ENCODE peak calls at places on chromosomes 4 and X, in nine cellular contexts. One of them, this sample, is unnamed.

GRCh38 chr4:18366762-18367358 is 345.3 kb upstream of the LCORL start:
- DNase-seq in AG09309: no peak
- DNase-seq in T-helper 2 cell: no peak
- DNase-seq in astrocyte of the spinal cord: peak
- DNase-seq in stimulated activated CD4-positive, alpha-beta T cell treated with anti-CD3 and anti-CD28 coated beads, Interleukin-1b, Interleukin-23, amount 100 ng/mL, for 1 hour: no peak
- DNase-seq in putamen: no peak
- DNase-seq in AG10803: peak
- DNase-seq in CD4-positive, CD25-positive, alpha-beta regulatory T cell: no peak
- DNase-seq in iPS DF 6.9: no peak
- DNase-seq in this sample: peak

GRCh38 chr4:36722986-36723385 is 441.6 kb downstream of the DTHD1 start:
- DNase-seq in stimulated activated CD4-positive, alpha-beta T cell treated with anti-CD3 and anti-CD28 coated beads, Interleukin-1b, Interleukin-23, amount 100 ng/mL, for 1 hour: no peak
- DNase-seq in T-helper 2 cell: no peak
- DNase-seq in CD4-positive, CD25-positive, alpha-beta regulatory T cell: no peak
- DNase-seq in astrocyte of the spinal cord: no peak
- DNase-seq in iPS DF 6.9: no peak
- DNase-seq in AG10803: no peak
- DNase-seq in putamen: no peak
- DNase-seq in AG09309: no peak
- DNase-seq in this sample: no peak

GRCh38 chr4:150769235-150769634 is 187.3 kb downstream of the MAB21L2 start:
- DNase-seq in iPS DF 6.9: no peak
- DNase-seq in putamen: no peak
- DNase-seq in CD4-positive, CD25-positive, alpha-beta regulatory T cell: no peak
- DNase-seq in AG10803: peak
- DNase-seq in AG09309: peak
- DNase-seq in T-helper 2 cell: no peak
- DNase-seq in stimulated activated CD4-positive, alpha-beta T cell treated with anti-CD3 and anti-CD28 coated beads, Interleukin-1b, Interleukin-23, amount 100 ng/mL, for 1 hour: no peak
- DNase-seq in astrocyte of the spinal cord: peak
- DNase-seq in this sample: no peak

GRCh38 chr4:102430511-102430910 is 70.6 kb upstream of the NFKB1 start:
- DNase-seq in iPS DF 6.9: no peak
- DNase-seq in stimulated activated CD4-positive, alpha-beta T cell treated with anti-CD3 and anti-CD28 coated beads, Interleukin-1b, Interleukin-23, amount 100 ng/mL, for 1 hour: no peak
- DNase-seq in T-helper 2 cell: no peak
- DNase-seq in AG10803: peak
- DNase-seq in putamen: peak
- DNase-seq in AG09309: no peak
- DNase-seq in astrocyte of the spinal cord: peak
- DNase-seq in CD4-positive, CD25-positive, alpha-beta regulatory T cell: no peak
- DNase-seq in this sample: no peak

GRCh38 chrX:103918050-103918449 is 44.4 kb upstream of the TMSB15B start:
- DNase-seq in T-helper 2 cell: peak
- DNase-seq in putamen: no peak
- DNase-seq in iPS DF 6.9: no peak
- DNase-seq in CD4-positive, CD25-positive, alpha-beta regulatory T cell: peak
- DNase-seq in astrocyte of the spinal cord: peak
- DNase-seq in AG09309: no peak
- DNase-seq in stimulated activated CD4-positive, alpha-beta T cell treated with anti-CD3 and anti-CD28 coated beads, Interleukin-1b, Interleukin-23, amount 100 ng/mL, for 1 hour: no peak
- DNase-seq in AG10803: peak
- DNase-seq in this sample: peak

GRCh38 chrX:1450381-1451161 is 2.1 kb downstream of the ASMTL start:
- DNase-seq in AG09309: no peak
- DNase-seq in putamen: no peak
- DNase-seq in CD4-positive, CD25-positive, alpha-beta regulatory T cell: no peak
- DNase-seq in iPS DF 6.9: no peak
- DNase-seq in stimulated activated CD4-positive, alpha-beta T cell treated with anti-CD3 and anti-CD28 coated beads, Interleukin-1b, Interleukin-23, amount 100 ng/mL, for 1 hour: no peak
- DNase-seq in T-helper 2 cell: no peak
- DNase-seq in AG10803: no peak
- DNase-seq in astrocyte of the spinal cord: no peak
- DNase-seq in this sample: no peak

GRCh38 chr4:1503583-1504471 is 97.6 kb upstream of the NKX1-1 start:
- DNase-seq in T-helper 2 cell: no peak
- DNase-seq in iPS DF 6.9: no peak
- DNase-seq in astrocyte of the spinal cord: no peak
- DNase-seq in putamen: no peak
- DNase-seq in AG09309: no peak
- DNase-seq in stimulated activated CD4-positive, alpha-beta T cell treated with anti-CD3 and anti-CD28 coated beads, Interleukin-1b, Interleukin-23, amount 100 ng/mL, for 1 hour: no peak
- DNase-seq in AG10803: no peak
- DNase-seq in CD4-positive, CD25-positive, alpha-beta regulatory T cell: no peak
- DNase-seq in this sample: no peak

GRCh38 chr4:75916091-75916661 is 13.9 kb upstream of the PPEF2 start:
- DNase-seq in astrocyte of the spinal cord: peak
- DNase-seq in CD4-positive, CD25-positive, alpha-beta regulatory T cell: no peak
- DNase-seq in stimulated activated CD4-positive, alpha-beta T cell treated with anti-CD3 and anti-CD28 coated beads, Interleukin-1b, Interleukin-23, amount 100 ng/mL, for 1 hour: no peak
- DNase-seq in AG10803: peak
- DNase-seq in putamen: no peak
- DNase-seq in AG09309: no peak
- DNase-seq in T-helper 2 cell: no peak
- DNase-seq in iPS DF 6.9: no peak
- DNase-seq in this sample: no peak

GRCh38 chrX:57285001-57285400 is 1.5 kb upstream of the FAAH2 start:
- DNase-seq in astrocyte of the spinal cord: no peak
- DNase-seq in stimulated activated CD4-positive, alpha-beta T cell treated with anti-CD3 and anti-CD28 coated beads, Interleukin-1b, Interleukin-23, amount 100 ng/mL, for 1 hour: no peak
- DNase-seq in iPS DF 6.9: no peak
- DNase-seq in T-helper 2 cell: no peak
- DNase-seq in AG09309: no peak
- DNase-seq in CD4-positive, CD25-positive, alpha-beta regulatory T cell: no peak
- DNase-seq in AG10803: no peak
- DNase-seq in putamen: no peak
- DNase-seq in this sample: no peak

GRCh38 chr4:1245481-1246051 is 3.4 kb downstream of the CTBP1 start:
- DNase-seq in T-helper 2 cell: no peak
- DNase-seq in AG10803: no peak
- DNase-seq in putamen: no peak
- DNase-seq in CD4-positive, CD25-positive, alpha-beta regulatory T cell: no peak
- DNase-seq in astrocyte of the spinal cord: no peak
- DNase-seq in iPS DF 6.9: no peak
- DNase-seq in stimulated activated CD4-positive, alpha-beta T cell treated with anti-CD3 and anti-CD28 coated beads, Interleukin-1b, Interleukin-23, amount 100 ng/mL, for 1 hour: no peak
- DNase-seq in AG09309: no peak
- DNase-seq in this sample: no peak

GRCh38 chr4:168415911-168416310 is 64.4 kb downstream of the DDX60L start:
- DNase-seq in putamen: no peak
- DNase-seq in AG10803: no peak
- DNase-seq in AG09309: no peak
- DNase-seq in T-helper 2 cell: no peak
- DNase-seq in CD4-positive, CD25-positive, alpha-beta regulatory T cell: no peak
- DNase-seq in iPS DF 6.9: no peak
- DNase-seq in stimulated activated CD4-positive, alpha-beta T cell treated with anti-CD3 and anti-CD28 coated beads, Interleukin-1b, Interleukin-23, amount 100 ng/mL, for 1 hour: no peak
- DNase-seq in astrocyte of the spinal cord: no peak
- DNase-seq in this sample: no peak